ENCODE peak calls at places on chromosome 11, in seven cellular contexts. B is AG09319, R is MCF 10A, O is right atrium auricular region, I is choroid plexus epithelial cell, E is B cell, W is sigmoid colon. A is an unnamed sample.

GRCh38 chr11:10818594-10818993 is 9.9 kb upstream of the EIF4G2 start:
- DNase-seq in W (no peak), R (no peak), B (peak; percentile 18), O (no peak), I (no peak), E (no peak), A (peak; percentile 88)

GRCh38 chr11:69654660-69655478 is 13.9 kb downstream of the CCND1 start:
- DNase-seq in I (no peak), R (peak; percentile 48), B (no peak), E (no peak), W (peak; percentile 57), O (no peak), A (peak; percentile 72)

GRCh38 chr11:101840720-101841119 is 74.1 kb upstream of the CEP126 start:
- DNase-seq in W (no peak), B (no peak), R (no peak), I (no peak), O (no peak), E (no peak), A (no peak)

GRCh38 chr11:22807855-22808558 is 21.6 kb downstream of the SVIP start:
- DNase-seq in E (no peak), O (no peak), I (peak; percentile 44), W (no peak), B (no peak), R (no peak), A (no peak)

GRCh38 chr11:120536091-120536796 is 24.7 kb downstream of the GRIK4 start:
- DNase-seq in E (no peak), W (no peak), R (no peak), I (no peak), B (no peak), O (no peak), A (no peak)

GRCh38 chr11:97937501-97937900 is 1083.2 kb upstream of the CNTN5 start:
- DNase-seq in E (no peak), W (no peak), B (no peak), O (no peak), R (no peak), I (peak; percentile 28), A (no peak)

GRCh38 chr11:134340354-134340964 is 8.7 kb downstream of the GLB1L2 start:
- DNase-seq in O (no peak), I (no peak), B (no peak), E (no peak), W (peak; percentile 46), R (no peak), A (no peak)

GRCh38 chr11:82080160-82080559 is 653.5 kb downstream of the FAM181B start:
- DNase-seq in W (no peak), B (no peak), O (no peak), I (peak; percentile 51), E (no peak), R (no peak), A (no peak)

GRCh38 chr11:63888170-63889086 is 28.5 kb downstream of the RCOR2 start:
- DNase-seq in W (peak; percentile 81), O (peak; percentile 73), I (peak; percentile 65), B (no peak), E (peak; percentile 86), R (peak; percentile 91), A (peak; percentile 74)

GRCh38 chr11:80383655-80384054 is 942.8 kb upstream of the TENM4 start:
- DNase-seq in W (no peak), I (no peak), B (no peak), E (no peak), O (no peak), R (peak; percentile 1), A (no peak)

GRCh38 chr11:128251140-128251539 is 336.2 kb downstream of the ETS1 start:
- DNase-seq in R (no peak), E (no peak), O (no peak), I (peak; percentile 84), B (no peak), W (no peak), A (peak; percentile 60)

GRCh38 chr11:794766-795637 is 3.1 kb downstream of the SLC25A22 start:
- DNase-seq in I (no peak), O (no peak), B (no peak), E (no peak), R (no peak), W (no peak), A (no peak)

GRCh38 chr11:48000432-48000831 is 20.1 kb downstream of the PTPRJ start:
- DNase-seq in W (no peak), I (no peak), O (no peak), R (no peak), B (no peak), E (no peak), A (no peak)

GRCh38 chr11:130528301-130528651 is 79.8 kb downstream of the ADAMTS15 start:
- DNase-seq in I (peak; percentile 20), B (no peak), R (no peak), O (no peak), E (no peak), W (no peak), A (no peak)

GRCh38 chr11:6602096-6602940 is 1.1 kb downstream of the RRP8 start:
- DNase-seq in O (peak; percentile 26), B (no peak), W (peak; percentile 51), I (no peak), E (no peak), R (no peak), A (no peak)
- TF ChIP-seq CTCF in O (no peak), B (no peak), W (no peak), I (peak; percentile 9), E (no peak), R (no peak), A (no peak)

GRCh38 chr11:74044538-74044937 is 35.7 kb upstream of the UCP3 start:
- DNase-seq in E (no peak), R (no peak), O (no peak), W (no peak), B (no peak), I (no peak), A (no peak)
- TF ChIP-seq CTCF in E (no peak), R (no peak), O (no peak), W (no peak), B (no peak), I (no peak), A (no peak)

GRCh38 chr11:14414470-14415461 is 55.8 kb upstream of the RRAS2 start:
- DNase-seq in R (no peak), E (peak; percentile 31), I (peak; percentile 39), W (no peak), B (no peak), O (no peak), A (no peak)
- TF ChIP-seq CTCF in R (no peak), E (no peak), I (no peak), W (no peak), B (no peak), O (no peak), A (no peak)

GRCh38 chr11:76237914-76238313 is 31.6 kb upstream of the WNT11 start:
- DNase-seq in O (no peak), I (no peak), W (no peak), R (peak; percentile 38), B (no peak), E (no peak), A (no peak)
- TF ChIP-seq CTCF in O (no peak), I (no peak), W (no peak), R (peak; percentile 6), B (no peak), E (no peak), A (no peak)

DNA sequence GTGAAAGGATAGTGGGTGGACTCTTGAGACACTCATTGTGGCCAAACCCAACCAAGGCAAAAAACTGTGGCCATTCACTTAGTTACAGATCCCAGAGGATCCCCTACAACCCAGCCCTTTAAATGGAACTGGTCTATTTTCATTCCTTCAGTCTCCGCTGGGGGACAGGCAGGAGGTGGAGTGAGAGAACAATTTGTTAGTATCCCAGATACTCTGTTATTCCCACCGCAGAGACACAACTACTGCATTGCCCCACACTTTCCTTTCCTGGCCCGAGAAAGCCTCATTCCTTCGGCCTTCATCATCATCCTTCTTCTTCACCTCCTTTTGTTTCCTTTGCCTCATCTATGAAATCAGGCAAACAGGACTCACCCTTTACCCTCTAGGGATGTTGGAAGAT is 191.1 kb downstream of the NTM start:
- DNase-seq in W (no peak), E (no peak), I (no peak), B (no peak), O (no peak), R (no peak), A (no peak)
- TF ChIP-seq CTCF in W (no peak), E (no peak), I (no peak), B (no peak), O (no peak), R (no peak), A (no peak)

DNA sequence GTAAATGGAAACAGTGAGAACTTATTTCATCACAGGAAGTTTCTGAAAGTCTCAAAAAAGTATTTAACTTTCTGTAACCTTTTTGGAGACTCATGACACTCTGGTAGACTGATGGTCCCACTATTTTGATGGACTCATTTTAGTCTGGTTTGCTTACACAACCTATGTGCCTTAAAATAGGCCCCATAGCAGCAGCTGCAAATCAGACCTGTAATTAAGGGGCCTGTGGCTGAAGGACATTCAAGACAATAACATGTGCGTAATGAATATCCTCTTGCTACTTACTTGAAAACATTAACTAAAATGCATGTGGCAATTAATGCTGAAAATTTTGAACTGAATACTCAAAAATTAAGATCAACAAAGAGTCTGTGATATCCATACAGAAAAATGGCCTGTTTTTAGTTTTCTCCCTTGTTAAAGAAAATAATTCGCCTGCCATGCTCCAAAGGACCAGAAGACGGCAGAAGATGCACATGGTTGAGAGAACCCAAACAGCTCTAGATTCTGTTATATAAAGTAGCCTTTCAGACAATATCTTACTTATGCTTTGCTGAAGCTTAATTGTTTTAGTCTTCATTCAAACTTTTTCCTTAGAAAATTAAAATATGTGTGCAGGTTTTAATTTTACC is 568.5 kb downstream of the KCNA4 start:
- DNase-seq in I (peak; percentile 71), W (no peak), B (no peak), O (no peak), E (no peak), R (peak; percentile 30), A (no peak)
- TF ChIP-seq CTCF in I (peak; percentile 89), W (no peak), B (peak; percentile 25), O (peak; percentile 70), E (no peak), R (peak; percentile 66), A (no peak)

DNA sequence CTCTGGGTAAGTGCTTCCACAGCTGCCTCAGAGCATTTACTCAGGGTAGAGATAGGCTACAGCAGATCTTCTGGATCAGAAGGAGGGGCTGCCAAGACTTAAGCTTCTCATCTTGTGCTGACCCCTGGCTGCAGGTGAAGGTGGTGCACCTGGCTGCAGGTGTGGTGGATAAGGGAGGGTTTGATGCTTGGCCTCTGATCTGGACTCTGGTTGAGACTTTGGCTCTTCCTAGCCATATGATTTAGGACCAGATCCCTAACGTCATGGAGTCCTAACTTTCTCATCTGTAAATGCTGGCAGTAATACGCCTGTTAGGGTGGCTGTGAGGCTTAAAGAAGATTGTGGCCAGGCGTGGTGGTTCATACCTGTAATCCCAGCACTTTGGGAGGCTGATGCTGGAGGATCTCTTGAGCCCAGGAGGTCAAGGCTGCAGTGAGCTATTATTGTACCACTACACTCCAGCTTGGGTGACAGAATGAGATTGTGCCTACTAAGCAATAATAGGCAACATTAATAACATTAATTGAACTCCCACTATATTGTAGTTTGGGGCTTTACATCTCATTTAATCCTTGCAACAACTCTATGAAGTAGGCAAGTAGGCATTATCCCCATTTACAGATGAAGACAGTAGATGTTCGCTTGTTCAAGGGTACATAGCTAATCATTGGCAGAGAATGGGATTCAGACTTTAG is 10.7 kb downstream of the DTX4 start:
- DNase-seq in I (no peak), O (no peak), B (no peak), E (peak; percentile 71), W (no peak), R (peak; percentile 67), A (no peak)
- TF ChIP-seq CTCF in I (peak; percentile 18), O (no peak), B (no peak), E (peak; percentile 68), W (no peak), R (peak; percentile 27), A (no peak)